ENCODE peak calls at places on chromosome 12, in ten cellular contexts. T is left lung, E is fibroblast of villous mesenchyme, I is upper lobe of left lung, X is fibroblast of lung, B is progenitor cell of endocrine pancreas, M is suprapubic skin, V is fibroblast of pulmonary artery, Q is sigmoid colon, D is ovary. N is an unnamed sample.

GRCh38 chr12:59861635-59862034 is 265.8 kb downstream of the SLC16A7 start:
- DNase-seq in Q (no peak), V (no peak), T (no peak), B (no peak), I (no peak), D (no peak), E (no peak), M (no peak), X (no peak), N (no peak)

GRCh38 chr12:89370850-89371249 is 18.5 kb upstream of the DUSP6 start:
- DNase-seq in Q (no peak), E (peak), M (no peak), V (peak), X (peak), B (no peak), T (no peak), D (no peak), I (no peak), N (no peak)

GRCh38 chr12:108033091-108033490 is 96.0 kb upstream of the WSCD2 start:
- DNase-seq in V (no peak), E (no peak), D (no peak), X (no peak), M (no peak), Q (no peak), T (no peak), I (no peak), B (no peak), N (no peak)

GRCh38 chr12:11771895-11772502 is 122.5 kb downstream of the ETV6 start:
- DNase-seq in Q (no peak), I (no peak), D (no peak), E (peak), B (no peak), T (no peak), M (no peak), V (peak), X (peak), N (no peak)

GRCh38 chr12:68406134-68406576 is 74.0 kb upstream of the MDM1 start:
- DNase-seq in X (peak), I (peak), T (peak), M (peak), B (no peak), Q (peak), D (peak), V (peak), E (peak), N (no peak)

GRCh38 chr12:27542628-27543027 is 18.6 kb downstream of the PPFIBP1 start:
- DNase-seq in V (peak), M (no peak), Q (no peak), E (peak), D (no peak), I (no peak), X (peak), B (no peak), T (no peak), N (no peak)

GRCh38 chr12:126663304-126664094 is 1598.3 kb downstream of the AACS start:
- DNase-seq in V (peak), Q (no peak), M (no peak), I (no peak), D (no peak), B (no peak), X (no peak), T (no peak), E (peak), N (no peak)

GRCh38 chr12:42698213-42698612 is 108.7 kb upstream of the PRICKLE1 start:
- DNase-seq in M (peak), X (peak), D (no peak), T (no peak), I (no peak), V (peak), E (peak), B (no peak), Q (peak), N (no peak)

GRCh38 chr12:11959117-11959823 is 111.5 kb upstream of the BCL2L14 start:
- DNase-seq in D (no peak), I (no peak), E (peak), Q (no peak), V (no peak), T (no peak), B (no peak), X (peak), M (no peak), N (no peak)

GRCh38 chr12:2453076-2453806 is 341.5 kb upstream of the FKBP4 start:
- DNase-seq in E (no peak), V (no peak), I (no peak), D (no peak), X (no peak), Q (peak), T (no peak), B (no peak), M (no peak), N (no peak)

GRCh38 chr12:104456950-104457745 is 400 bp downstream of the CHST11 start:
- DNase-seq in I (peak), V (peak), D (peak), Q (peak), E (peak), X (peak), M (peak), T (peak), B (peak), N (peak)

GRCh38 chr12:92648242-92649031 is 54.4 kb upstream of the PLEKHG7 start:
- DNase-seq in I (no peak), B (no peak), X (peak), T (no peak), V (peak), D (no peak), Q (no peak), E (no peak), M (no peak), N (no peak)

GRCh38 chr12:77993658-77994057 is 163.0 kb downstream of the NAV3 start:
- DNase-seq in V (no peak), B (no peak), D (no peak), Q (no peak), E (no peak), M (no peak), I (no peak), T (no peak), X (no peak), N (no peak)

GRCh38 chr12:49088190-49088931 is 6.2 kb downstream of the DHH start:
- DNase-seq in X (peak), V (peak), Q (peak), M (peak), I (peak), B (peak), D (peak), E (peak), T (peak), N (peak)

GRCh38 chr12:1933342-1933992 is 15.0 kb upstream of the CACNA2D4 start:
- DNase-seq in V (no peak), X (peak), E (peak), D (no peak), B (no peak), Q (peak), T (no peak), M (no peak), I (no peak), N (peak)

GRCh38 chr12:15829949-15830348 is 40.8 kb upstream of the EPS8 start:
- DNase-seq in E (peak), D (no peak), T (no peak), X (peak), I (no peak), Q (no peak), V (peak), M (no peak), B (no peak), N (no peak)

GRCh38 chr12:42590324-42590934 is 883 bp upstream of the PRICKLE1 start:
- DNase-seq in Q (peak), V (no peak), I (peak), E (no peak), M (peak), T (peak), B (no peak), X (peak), D (peak), N (no peak)

GRCh38 chr12:108747563-108747962 is 16.2 kb upstream of the CORO1C start:
- DNase-seq in I (no peak), B (no peak), T (no peak), M (no peak), D (no peak), Q (peak), X (no peak), V (no peak), E (no peak), N (no peak)

GRCh38 chr12:112812598-112813406 is 21.3 kb downstream of the RPH3A start:
- DNase-seq in I (no peak), E (no peak), T (no peak), X (no peak), Q (no peak), B (no peak), D (no peak), V (no peak), M (no peak), N (peak)

GRCh38 chr12:16282978-16283377 is 5.5 kb upstream of the SLC15A5 start:
- DNase-seq in M (no peak), D (no peak), V (no peak), E (no peak), I (no peak), T (no peak), B (no peak), X (no peak), Q (no peak), N (no peak)

GRCh38 chr12:54419088-54419887 is at the start of gene ITGA5:
- DNase-seq in M (peak), B (no peak), V (peak), Q (peak), I (peak), X (peak), E (peak), T (peak), D (peak), N (no peak)

GRCh38 chr12:79648872-79649271 is 41.9 kb downstream of the PAWR start:
- DNase-seq in D (no peak), X (peak), V (no peak), M (no peak), I (no peak), T (no peak), B (no peak), E (no peak), Q (no peak), N (no peak)

GRCh38 chr12:106013941-106014340 is 124.8 kb downstream of the NUAK1 start:
- DNase-seq in T (no peak), E (no peak), B (no peak), D (no peak), V (no peak), X (no peak), M (no peak), Q (no peak), I (no peak), N (no peak)

GRCh38 chr12:99619389-99620158 is 28.0 kb upstream of the GARIN6 start:
- DNase-seq in Q (no peak), X (peak), D (no peak), V (peak), I (no peak), B (no peak), T (no peak), E (peak), M (no peak), N (no peak)

GRCh38 chr12:66280573-66280972 is 21.7 kb upstream of the HELB start:
- DNase-seq in Q (no peak), V (no peak), M (no peak), X (no peak), T (no peak), B (no peak), D (no peak), E (no peak), I (no peak), N (no peak)

GRCh38 chr12:31570880-31571279 is 20.1 kb downstream of the DENND5B start:
- DNase-seq in E (no peak), B (no peak), M (no peak), I (no peak), T (no peak), Q (no peak), X (no peak), D (no peak), V (peak), N (no peak)

GRCh38 chr12:49389092-49389703 is 21.9 kb downstream of the SPATS2 start:
- DNase-seq in M (peak), B (no peak), X (no peak), V (no peak), Q (no peak), I (peak), D (no peak), E (peak), T (peak), N (no peak)

GRCh38 chr12:94427520-94428381 is 31.9 kb downstream of the CEP83 start:
- DNase-seq in X (peak), M (no peak), E (peak), V (peak), D (peak), Q (peak), T (no peak), I (no peak), B (no peak), N (no peak)

GRCh38 chr12:94761559-94761958 is 111.2 kb upstream of the TMCC3 start:
- DNase-seq in Q (no peak), T (no peak), I (no peak), E (peak), V (peak), B (no peak), M (no peak), D (no peak), X (peak), N (no peak)

GRCh38 chr12:57456145-57456700 is 1.1 kb downstream of the INHBE start:
- DNase-seq in E (peak), T (no peak), D (no peak), M (no peak), Q (no peak), X (peak), V (peak), B (peak), I (no peak), N (no peak)
- TF ChIP-seq CTCF in E (peak), T (peak), D (no peak), M (peak), Q (no peak), X (peak), V (peak), B (peak), I (no peak), N (peak)

DNA sequence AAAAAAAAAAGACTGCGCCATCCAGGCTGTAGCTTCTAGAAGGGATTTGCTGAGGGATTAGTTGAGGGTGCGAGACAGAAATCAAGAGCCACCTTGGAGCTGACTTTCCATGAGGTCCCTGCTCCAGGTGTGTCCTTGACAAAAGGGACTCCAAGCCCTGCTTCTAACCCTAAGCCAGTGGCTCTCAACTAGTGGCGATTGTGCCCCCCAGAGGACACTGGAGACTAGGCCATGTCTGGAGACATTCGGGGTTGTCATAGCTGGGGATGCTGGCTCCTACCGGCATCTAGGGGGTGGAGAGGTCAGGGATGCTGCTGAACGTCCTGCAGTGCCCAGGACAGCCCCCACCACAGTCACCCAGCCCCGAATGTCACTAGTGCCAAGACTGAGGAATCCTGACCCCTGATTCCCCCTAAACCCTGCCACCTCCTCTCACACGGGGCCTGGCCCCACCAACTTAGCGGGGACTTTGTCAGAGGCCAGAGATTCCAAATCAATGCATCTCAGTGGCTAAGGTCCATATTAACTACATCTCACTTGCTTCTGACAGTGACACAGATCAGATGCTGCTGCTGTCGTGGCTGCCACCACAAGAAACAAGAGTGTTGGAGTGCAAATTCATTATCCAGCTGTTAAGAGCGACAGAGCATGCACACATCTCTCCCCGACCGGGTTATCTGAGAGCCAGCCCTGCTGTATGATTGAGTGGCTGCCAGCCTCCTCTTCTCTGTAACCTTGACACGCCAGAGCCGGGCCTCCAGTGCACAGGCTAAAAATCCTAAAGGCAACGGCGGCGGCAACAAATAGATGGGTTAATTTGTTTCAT is 40.4 kb downstream of the SPRING1 start:
- DNase-seq in Q (no peak), V (no peak), D (no peak), E (no peak), M (no peak), I (peak), X (no peak), B (no peak), T (no peak), N (no peak)
- TF ChIP-seq CTCF in Q (no peak), V (peak), D (no peak), E (peak), M (no peak), I (no peak), X (peak), B (peak), T (no peak), N (peak)

GRCh38 chr12:72256725-72257124 is 15.4 kb upstream of the TRHDE start:
- DNase-seq in M (no peak), E (no peak), B (no peak), T (no peak), Q (no peak), D (no peak), I (no peak), X (no peak), V (no peak), N (no peak)

GRCh38 chr12:72264548-72265175 is 7.5 kb upstream of the TRHDE start:
- DNase-seq in I (no peak), V (peak), Q (no peak), X (no peak), M (no peak), E (peak), B (no peak), D (no peak), T (no peak), N (no peak)

DNA sequence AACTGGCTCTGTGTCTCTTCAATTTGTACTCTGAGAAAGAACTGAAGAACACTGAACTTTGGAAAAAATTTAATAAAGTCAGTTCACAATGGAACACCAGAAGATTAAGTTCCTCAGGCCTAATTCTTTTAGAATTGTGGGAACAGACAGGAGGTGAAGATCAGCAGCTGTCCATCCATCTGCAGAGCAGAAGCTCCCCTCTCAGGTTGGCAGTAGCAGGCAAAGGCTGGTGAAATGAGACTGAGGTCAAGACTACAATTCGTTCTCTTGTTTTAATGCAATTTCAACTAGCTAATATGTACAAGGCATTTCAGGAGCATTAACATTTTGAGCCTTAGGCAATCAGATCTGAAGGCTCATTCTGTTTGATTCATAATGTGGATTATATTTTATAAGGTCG is 10.3 kb upstream of the TRHDE start:
- DNase-seq in D (no peak), B (no peak), M (no peak), V (no peak), E (no peak), X (no peak), Q (no peak), T (no peak), I (no peak), N (no peak)
- TF ChIP-seq CTCF in D (no peak), B (no peak), M (no peak), V (no peak), E (no peak), X (no peak), Q (no peak), T (no peak), I (no peak), N (no peak)

GRCh38 chr12:96015672-96016071 is 19.5 kb upstream of the HAL start:
- DNase-seq in E (peak), I (no peak), B (no peak), D (no peak), M (no peak), V (peak), T (peak), X (peak), Q (no peak), N (no peak)
- TF ChIP-seq CTCF in E (peak), I (peak), B (peak), D (no peak), M (no peak), V (peak), T (peak), X (peak), Q (no peak), N (peak)